ENCODE peak calls at places on chromosomes 3 and 15, in four cellular contexts. One of them, this sample, is unnamed.

GRCh38 chr15:93831641-93832040 is 399.7 kb upstream of the MCTP2 start:
- DNase-seq in aorta: no peak
- DNase-seq in AG04450: no peak
- DNase-seq in psoas muscle: no peak
- DNase-seq in this sample: no peak

GRCh38 chr15:69468241-69469121 is 15.9 kb downstream of the RPLP1 start:
- DNase-seq in aorta: no peak
- DNase-seq in AG04450: peak
- DNase-seq in psoas muscle: no peak
- DNase-seq in this sample: no peak

GRCh38 chr15:69067296-69067695 is 52.8 kb downstream of the NOX5 start:
- DNase-seq in AG04450: no peak
- DNase-seq in aorta: no peak
- DNase-seq in psoas muscle: no peak
- DNase-seq in this sample: no peak

GRCh38 chr15:37038036-37038715 is 62.2 kb downstream of the MEIS2 start:
- DNase-seq in psoas muscle: no peak
- DNase-seq in aorta: no peak
- DNase-seq in AG04450: no peak
- DNase-seq in this sample: no peak

GRCh38 chr3:11010406-11011165 is 18.0 kb downstream of the SLC6A1 start:
- DNase-seq in psoas muscle: no peak
- DNase-seq in AG04450: no peak
- DNase-seq in aorta: peak
- DNase-seq in this sample: no peak

GRCh38 chr3:126110431-126111125 is 26.7 kb upstream of the SLC41A3 start:
- DNase-seq in aorta: peak
- DNase-seq in psoas muscle: no peak
- DNase-seq in AG04450: no peak
- DNase-seq in this sample: no peak

GRCh38 chr3:94162700-94163099 is 99.8 kb downstream of the NSUN3 start:
- DNase-seq in AG04450: no peak
- DNase-seq in aorta: no peak
- DNase-seq in psoas muscle: no peak
- DNase-seq in this sample: no peak

GRCh38 chr3:64666171-64666581 is 21.6 kb downstream of the ADAMTS9 start:
- DNase-seq in AG04450: no peak
- DNase-seq in aorta: no peak
- DNase-seq in psoas muscle: no peak
- DNase-seq in this sample: no peak

GRCh38 chr3:127848131-127849129 is 26.1 kb upstream of the MGLL start:
- DNase-seq in aorta: no peak
- DNase-seq in AG04450: no peak
- DNase-seq in psoas muscle: no peak
- DNase-seq in this sample: no peak

GRCh38 chr3:4904801-4905695 is 74.2 kb upstream of the BHLHE40 start:
- DNase-seq in psoas muscle: no peak
- DNase-seq in AG04450: no peak
- DNase-seq in aorta: no peak
- DNase-seq in this sample: no peak

GRCh38 chr3:113600418-113601185 is 68.2 kb downstream of the SIDT1 start:
- DNase-seq in psoas muscle: no peak
- DNase-seq in aorta: no peak
- DNase-seq in AG04450: no peak
- DNase-seq in this sample: no peak

GRCh38 chr3:129106866-129107565 is 14.6 kb downstream of the RAB43 start:
- DNase-seq in AG04450: no peak
- DNase-seq in psoas muscle: no peak
- DNase-seq in aorta: no peak
- DNase-seq in this sample: no peak

GRCh38 chr15:69749274-69749673 is 296.7 kb downstream of the RPLP1 start:
- DNase-seq in AG04450: no peak
- DNase-seq in psoas muscle: no peak
- DNase-seq in aorta: no peak
- DNase-seq in this sample: no peak

DNA sequence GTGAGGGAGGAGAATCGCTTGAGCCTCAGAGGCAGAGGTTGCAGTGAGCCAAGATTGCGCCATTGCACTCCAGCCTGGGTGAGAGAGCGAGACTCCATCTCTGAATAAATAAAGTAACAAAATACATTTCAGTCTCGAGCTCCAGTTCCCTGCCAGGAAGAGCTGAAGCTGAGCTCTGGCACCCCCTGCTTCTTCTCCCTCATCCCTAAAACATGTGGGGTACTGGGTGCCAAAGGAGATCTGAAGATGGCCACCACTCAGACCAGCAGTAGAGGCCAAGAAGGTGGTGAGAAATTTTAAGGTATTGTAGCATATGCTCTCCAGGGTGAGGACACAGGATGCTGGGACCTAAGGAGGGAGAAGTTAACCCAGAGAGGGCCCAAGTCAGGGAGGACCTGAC is 75.0 kb upstream of the CGNL1 start:
- DNase-seq in aorta: no peak
- DNase-seq in psoas muscle: no peak
- DNase-seq in AG04450: no peak
- DNase-seq in this sample: no peak
- H3K4me3 ChIP-seq in aorta: no peak
- H3K4me3 ChIP-seq in psoas muscle: no peak
- H3K4me3 ChIP-seq in AG04450: no peak
- H3K4me3 ChIP-seq in this sample: no peak

GRCh38 chr3:36297195-36297594 is 83.1 kb upstream of the STAC start:
- DNase-seq in AG04450: no peak
- DNase-seq in aorta: no peak
- DNase-seq in psoas muscle: no peak
- DNase-seq in this sample: no peak
- H3K4me3 ChIP-seq in AG04450: no peak
- H3K4me3 ChIP-seq in aorta: no peak
- H3K4me3 ChIP-seq in psoas muscle: peak
- H3K4me3 ChIP-seq in this sample: no peak

DNA sequence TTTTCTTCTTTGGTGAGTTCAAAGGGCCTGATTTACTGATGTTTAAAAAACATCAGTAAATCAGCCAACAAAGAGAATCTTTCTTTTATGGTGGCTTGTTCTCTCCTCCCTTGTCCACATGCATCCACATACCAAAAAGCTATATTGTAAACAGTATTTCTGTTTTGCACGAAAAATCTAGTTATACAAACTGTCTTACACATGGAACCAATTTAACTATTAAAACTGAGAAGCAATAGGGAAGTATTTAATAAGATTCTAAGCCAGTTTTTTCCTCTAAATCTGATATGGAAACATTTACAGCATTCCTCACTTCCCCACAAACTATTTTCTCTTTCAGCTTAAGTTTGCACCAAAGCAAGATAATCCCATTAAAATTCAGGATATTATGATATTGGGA is 110.8 kb upstream of the ICE2 start:
- DNase-seq in psoas muscle: no peak
- DNase-seq in aorta: no peak
- DNase-seq in AG04450: no peak
- DNase-seq in this sample: peak
- H3K4me3 ChIP-seq in psoas muscle: peak
- H3K4me3 ChIP-seq in aorta: no peak
- H3K4me3 ChIP-seq in AG04450: no peak
- H3K4me3 ChIP-seq in this sample: no peak

DNA sequence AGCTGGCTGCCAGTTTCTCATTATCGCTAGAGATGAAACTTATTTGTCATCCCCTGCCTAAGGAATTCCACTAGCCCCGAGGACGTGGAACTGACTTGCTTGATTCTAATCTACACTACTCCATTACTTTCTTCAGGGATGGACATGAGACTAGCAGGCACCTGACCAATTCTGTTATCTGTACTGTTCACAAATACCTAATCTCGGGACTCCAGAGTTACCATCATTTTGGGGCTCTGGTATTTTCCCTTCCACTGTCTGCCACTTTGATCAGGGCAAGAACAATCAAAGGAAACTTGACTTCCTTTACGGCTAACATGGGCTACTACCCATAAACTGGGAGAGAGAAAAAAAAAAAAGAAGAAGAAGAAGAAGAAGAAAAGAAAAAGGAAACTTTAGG is 27.8 kb downstream of the BMF start:
- DNase-seq in aorta: no peak
- DNase-seq in psoas muscle: no peak
- DNase-seq in AG04450: no peak
- DNase-seq in this sample: no peak
- H3K4me3 ChIP-seq in aorta: no peak
- H3K4me3 ChIP-seq in psoas muscle: peak
- H3K4me3 ChIP-seq in AG04450: no peak
- H3K4me3 ChIP-seq in this sample: no peak

GRCh38 chr15:59410448-59410896 is 27.5 kb upstream of the FAM81A start:
- DNase-seq in psoas muscle: no peak
- DNase-seq in aorta: no peak
- DNase-seq in AG04450: no peak
- DNase-seq in this sample: no peak
- H3K4me3 ChIP-seq in psoas muscle: no peak
- H3K4me3 ChIP-seq in aorta: no peak
- H3K4me3 ChIP-seq in AG04450: no peak
- H3K4me3 ChIP-seq in this sample: no peak

GRCh38 chr15:42274693-42274971 is 1.4 kb upstream of the TMEM87A start:
- DNase-seq in aorta: no peak
- DNase-seq in AG04450: no peak
- DNase-seq in psoas muscle: no peak
- DNase-seq in this sample: no peak

GRCh38 chr15:42273099-42273899 is at the start of the genes GANC and TMEM87A:
- DNase-seq in psoas muscle: peak
- DNase-seq in AG04450: peak
- DNase-seq in aorta: peak
- DNase-seq in this sample: peak

GRCh38 chr15:42276762-42277161 is 3.5 kb upstream of the TMEM87A start:
- DNase-seq in aorta: no peak
- DNase-seq in psoas muscle: no peak
- DNase-seq in AG04450: no peak
- DNase-seq in this sample: no peak

GRCh38 chr15:42273900-42274692 is 863 bp upstream of the TMEM87A start:
- DNase-seq in psoas muscle: peak
- DNase-seq in aorta: peak
- DNase-seq in AG04450: no peak
- DNase-seq in this sample: no peak

DNA sequence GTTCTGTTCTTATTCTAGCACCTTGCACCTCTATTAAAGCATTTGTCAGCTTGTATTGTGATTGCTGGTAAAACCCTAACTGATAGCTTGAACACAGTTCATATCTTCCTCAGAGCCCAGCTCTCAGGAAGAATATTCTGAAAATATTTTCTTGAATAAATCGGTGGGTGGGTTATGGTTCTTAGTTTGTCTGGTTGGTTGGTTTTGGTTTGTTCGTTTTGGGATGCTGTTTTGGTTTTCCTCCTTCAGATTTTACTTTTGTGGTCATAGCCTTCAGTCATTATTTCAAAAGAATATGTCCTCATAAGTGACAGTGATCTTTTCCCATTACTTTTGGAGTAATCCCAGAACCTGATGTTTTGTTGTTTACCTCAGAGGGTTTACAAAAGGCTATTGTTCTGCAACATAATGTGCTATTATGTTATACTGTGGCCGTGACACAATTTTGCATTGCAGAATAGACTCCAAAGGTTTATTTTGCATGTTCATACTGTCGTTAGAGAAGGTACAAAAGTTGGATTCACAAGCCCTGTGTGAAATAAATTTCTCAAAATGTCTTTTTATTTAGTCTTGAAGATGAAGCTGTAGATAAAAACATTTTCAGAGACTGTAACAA is 2.7 kb upstream of the TMEM87A start:
- DNase-seq in aorta: no peak
- DNase-seq in AG04450: no peak
- DNase-seq in psoas muscle: no peak
- DNase-seq in this sample: no peak
- H3K4me3 ChIP-seq in aorta: peak
- H3K4me3 ChIP-seq in AG04450: no peak
- H3K4me3 ChIP-seq in psoas muscle: peak
- H3K4me3 ChIP-seq in this sample: peak

DNA sequence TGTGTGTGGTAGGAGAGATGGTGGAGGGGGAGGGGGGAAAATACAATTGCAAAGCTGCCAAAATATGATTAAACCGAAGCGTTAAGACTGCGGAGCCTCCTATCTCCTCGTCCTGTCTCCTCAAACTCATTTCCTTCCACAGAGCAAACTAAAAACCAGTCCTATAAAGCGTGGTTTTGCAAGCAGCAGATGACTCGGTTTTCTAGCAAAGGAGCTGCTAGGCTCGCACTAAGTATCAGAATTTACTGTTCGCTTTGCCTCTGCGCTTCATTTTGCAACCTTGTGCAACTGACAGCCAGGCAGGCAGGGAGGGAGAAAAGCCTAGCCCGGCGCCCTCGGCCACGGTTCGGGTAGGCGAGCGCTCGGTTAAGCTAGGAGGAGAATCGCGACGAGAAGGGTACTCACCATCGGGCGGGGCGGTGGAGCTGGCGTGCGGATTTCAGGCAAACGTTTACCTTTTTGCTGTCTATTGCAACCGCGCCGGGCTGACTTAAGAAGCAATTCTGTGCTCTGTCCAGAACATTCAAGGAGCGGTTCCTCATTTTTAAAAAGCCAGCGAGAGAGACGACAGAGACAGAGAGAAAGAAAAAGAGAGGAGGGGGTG is 3.8 kb upstream of the NR2F2 start:
- DNase-seq in psoas muscle: peak
- DNase-seq in aorta: peak
- DNase-seq in AG04450: no peak
- DNase-seq in this sample: no peak
- H3K4me3 ChIP-seq in psoas muscle: peak
- H3K4me3 ChIP-seq in aorta: peak
- H3K4me3 ChIP-seq in AG04450: peak
- H3K4me3 ChIP-seq in this sample: peak

This sample was measured in BJ.